ENCODE peak calls at places on chromosomes 6 and 20, in five cellular contexts. F, E, Q, N and I are unnamed samples.

GRCh38 chr6:36929607-36930006 is 24.9 kb upstream of the PI16 start:
- DNase-seq in F (no peak), E (no peak), Q (no peak), N (no peak), I (peak; percentile 87)

GRCh38 chr6:42193491-42193894 is 1.3 kb downstream of the GUCA1B start:
- DNase-seq in F (peak; percentile 15), E (no peak), Q (no peak), N (no peak), I (peak; percentile 57)

GRCh38 chr6:4055420-4056041 is 23.4 kb downstream of the FAM217A start:
- DNase-seq in F (no peak), E (no peak), Q (no peak), N (no peak), I (peak; percentile 86)

GRCh38 chr6:91659881-91660280 is 1073.0 kb upstream of the MAP3K7 start:
- DNase-seq in F (no peak), E (no peak), Q (no peak), N (no peak), I (no peak)

GRCh38 chr20:50439539-50440453 is 70.4 kb upstream of the PTPN1 start:
- DNase-seq in F (no peak), E (no peak), Q (peak; percentile 12), N (no peak), I (no peak)

GRCh38 chr6:135939216-135939610 is 87.7 kb downstream of the PDE7B start:
- DNase-seq in F (no peak), E (no peak), Q (no peak), N (no peak), I (no peak)

GRCh38 chr6:156720739-156721714 is 56.2 kb upstream of the ARID1B start:
- DNase-seq in F (peak; percentile 42), E (no peak), Q (no peak), N (no peak), I (peak; percentile 11)

GRCh38 chr6:163289445-163289844 is 125.1 kb upstream of the QKI start:
- DNase-seq in F (no peak), E (no peak), Q (no peak), N (no peak), I (no peak)

GRCh38 chr6:119978274-119978889 is 628.8 kb upstream of the MAN1A1 start:
- DNase-seq in F (peak; percentile 32), E (no peak), Q (no peak), N (no peak), I (peak; percentile 71)

GRCh38 chr6:13277231-13277630 is 51.1 kb downstream of the TBC1D7 start:
- DNase-seq in F (no peak), E (no peak), Q (no peak), N (no peak), I (no peak)

GRCh38 chr6:18155864-18156396 is 708 bp downstream of the KDM1B start:
- DNase-seq in F (peak; percentile 78), E (peak; percentile 92), Q (peak; percentile 72), N (peak; percentile 78), I (peak; percentile 53)

GRCh38 chr20:1357921-1358671 is 29.2 kb upstream of the SDCBP2 start:
- DNase-seq in F (no peak), E (no peak), Q (no peak), N (no peak), I (no peak)

GRCh38 chr20:32516985-32517873 is 67.9 kb downstream of the NOL4L start:
- DNase-seq in F (peak; percentile 29), E (no peak), Q (no peak), N (no peak), I (no peak)

GRCh38 chr6:145721144-145721543 is 14.2 kb downstream of the EPM2A start:
- DNase-seq in F (no peak), E (no peak), Q (no peak), N (no peak), I (no peak)

GRCh38 chr6:13349811-13350506 is 21.6 kb upstream of the TBC1D7 start:
- DNase-seq in F (no peak), E (no peak), Q (no peak), N (no peak), I (no peak)

GRCh38 chr6:168380956-168381605 is 59.9 kb upstream of the SMOC2 start:
- DNase-seq in F (no peak), E (peak; percentile 56), Q (no peak), N (peak; percentile 55), I (no peak)

GRCh38 chr6:26187292-26187691 is 100.1 kb downstream of the HFE start:
- DNase-seq in F (no peak), E (no peak), Q (no peak), N (no peak), I (no peak)

GRCh38 chr20:1867495-1868260 is 27.5 kb upstream of the SIRPA start:
- DNase-seq in F (no peak), E (no peak), Q (no peak), N (no peak), I (no peak)

GRCh38 chr6:38658768-38659167 is 19.0 kb upstream of the BTBD9 start:
- DNase-seq in F (no peak), E (no peak), Q (no peak), N (no peak), I (no peak)

GRCh38 chr6:149446791-149447376 is 37.9 kb downstream of the ZC3H12D start:
- DNase-seq in F (no peak), E (peak; percentile 32), Q (peak; percentile 23), N (no peak), I (no peak)

GRCh38 chr6:36625161-36625919 is 31.2 kb downstream of the SRSF3 start:
- DNase-seq in F (peak; percentile 1), E (peak; percentile 7), Q (no peak), N (peak; percentile 64), I (peak; percentile 44)

GRCh38 chr6:117602899-117603588 is 733 bp upstream of the GOPC start:
- DNase-seq in F (no peak), E (no peak), Q (no peak), N (no peak), I (no peak)

GRCh38 chr20:57871237-57871632 is 161.4 kb upstream of the PMEPA1 start:
- DNase-seq in F (no peak), E (no peak), Q (no peak), N (peak; percentile 55), I (no peak)

GRCh38 chr6:87669051-87669450 is 33.0 kb downstream of the AKIRIN2 start:
- DNase-seq in F (no peak), E (no peak), Q (no peak), N (no peak), I (no peak)

GRCh38 chr20:61558726-61559125 is 306.7 kb downstream of the CDH4 start:
- DNase-seq in F (peak; percentile 31), E (no peak), Q (no peak), N (no peak), I (no peak)

GRCh38 chr6:40782355-40782754 is 195.2 kb upstream of the LRFN2 start:
- DNase-seq in F (no peak), E (no peak), Q (peak; percentile 69), N (no peak), I (no peak)

GRCh38 chr20:32672982-32673727 is 586 bp downstream of the C20orf203 start:
- DNase-seq in F (no peak), E (peak; percentile 87), Q (no peak), N (no peak), I (no peak)

GRCh38 chr6:128632131-128632530 is 111.7 kb upstream of the PTPRK start:
- DNase-seq in F (no peak), E (no peak), Q (no peak), N (no peak), I (no peak)

GRCh38 chr6:25010917-25011625 is 75.3 kb upstream of the RIPOR2 start:
- DNase-seq in F (no peak), E (no peak), Q (no peak), N (no peak), I (peak; percentile 78)

GRCh38 chr20:50794846-50795634 is at the start of gene BCAS4:
- DNase-seq in F (peak; percentile 95), E (peak; percentile 95), Q (peak; percentile 80), N (peak; percentile 83), I (peak; percentile 93)

GRCh38 chr6:119739776-119740175 is 390.2 kb upstream of the MAN1A1 start:
- DNase-seq in F (no peak), E (no peak), Q (no peak), N (no peak), I (no peak)

GRCh38 chr20:3739926-3740599 is 7.6 kb downstream of the HSPA12B start:
- DNase-seq in F (no peak), E (no peak), Q (no peak), N (no peak), I (no peak)

GRCh38 chr6:7185561-7185960 is 77.8 kb downstream of the RREB1 start:
- DNase-seq in F (no peak), E (no peak), Q (no peak), N (no peak), I (no peak)

GRCh38 chr6:53431704-53432103 is 83.0 kb upstream of the ELOVL5 start:
- DNase-seq in F (no peak), E (no peak), Q (no peak), N (no peak), I (no peak)

DNA sequence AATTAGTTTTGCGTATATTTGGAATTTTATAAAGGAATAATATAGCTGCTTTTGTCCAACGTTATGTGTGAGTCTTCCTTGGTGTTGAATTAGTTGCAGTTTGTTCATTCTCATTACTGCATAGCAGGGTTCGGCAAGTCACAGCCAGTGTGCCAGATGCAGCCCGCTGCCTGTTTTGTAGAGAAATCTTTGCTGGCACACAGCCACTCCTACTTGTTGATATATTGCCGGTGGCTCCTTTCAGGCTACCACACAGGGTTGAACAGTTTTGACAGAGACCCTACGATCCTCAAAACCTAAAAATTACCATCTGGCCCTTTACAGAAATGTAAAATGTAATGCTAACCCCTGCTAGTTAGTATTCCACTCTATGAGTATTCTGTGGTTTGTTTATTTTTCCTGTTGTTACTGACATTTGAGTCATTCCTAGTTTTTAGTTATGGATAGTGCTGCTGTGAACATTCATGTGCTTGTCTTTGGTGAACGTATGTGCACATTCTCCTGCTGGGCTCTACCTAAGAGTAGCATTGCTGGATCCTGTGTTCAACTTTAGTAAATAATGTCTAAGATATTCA is 11.5 kb downstream of the DHX35 start:
- DNase-seq in F (no peak), E (no peak), Q (no peak), N (peak; percentile 81), I (peak; percentile 52)
- H3K4me3 ChIP-seq in F (no peak overlapping the region), E (no peak overlapping the region), Q (no peak overlapping the region), N (no peak overlapping the region), I (no peak overlapping the region)

GRCh38 chr6:158737082-158737709 is 82.0 kb downstream of the EZR start:
- DNase-seq in F (no peak), E (no peak), Q (no peak), N (no peak), I (no peak)
- H3K9me3 ChIP-seq in F (no peaks in the 10 kb centered on the region), E (peaks cover 8% of the 10 kb centered on the region), Q (no peaks in the 10 kb centered on the region), N (peaks cover 4% of the 10 kb centered on the region), I (peaks cover 15% of the 10 kb centered on the region)

GRCh38 chr20:48945840-48946514 is 24.5 kb downstream of the ARFGEF2 start:
- DNase-seq in F (no peak), E (no peak), Q (no peak), N (no peak), I (peak; percentile 30)
- H3K36me3 ChIP-seq in F (no peaks in the 10 kb centered on the region), E (peaks cover 99% of the 10 kb centered on the region), Q (peaks cover 10% of the 10 kb centered on the region), N (peaks cover 15% of the 10 kb centered on the region), I (peaks cover 74% of the 10 kb centered on the region)

DNA sequence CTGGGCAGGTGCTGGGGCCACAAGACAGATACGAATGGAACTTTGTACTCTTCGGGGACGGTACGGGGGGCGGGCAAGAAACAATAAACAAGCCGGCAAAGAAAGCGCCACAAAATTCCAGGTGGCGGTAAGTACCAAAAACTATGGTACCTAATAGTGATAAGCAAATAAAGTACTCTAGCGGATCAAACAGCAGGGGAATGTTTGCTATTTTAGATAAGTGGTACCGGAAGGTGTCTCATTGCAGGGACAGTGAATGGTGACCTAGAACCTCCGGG is 15.1 kb upstream of the RIPK1 start:
- DNase-seq in F (no peak), E (no peak), Q (no peak), N (no peak), I (no peak)
- H3K4me3 ChIP-seq in F (peak overlapping the region; percentile 54), E (peak overlapping the region; percentile 38), Q (peak overlapping the region; percentile 66), N (peak overlapping the region; percentile 54), I (peak overlapping the region; percentile 80)